ENCODE peak calls at places on chromosomes 11 and 22, in four cellular contexts. I, U, D and R are unnamed samples.

GRCh38 chr22:19631899-19632670 is 82.2 kb upstream of the SEPTIN5 start:
- DNase-seq in I (peak), U (no peak), D (no peak), R (no peak)

GRCh38 chr11:5940748-5941147 is 1.3 kb upstream of the OR56A3 start:
- DNase-seq in I (no peak), U (no peak), D (no peak), R (no peak)

GRCh38 chr11:75532200-75532972 is 6.6 kb upstream of the GDPD5 start:
- DNase-seq in I (peak), U (no peak), D (peak), R (peak)

GRCh38 chr22:20105456-20106204 is 10.3 kb upstream of the RANBP1 start:
- DNase-seq in I (no peak), U (no peak), D (peak), R (no peak)

GRCh38 chr11:13104619-13105236 is 95.6 kb downstream of the RASSF10 start:
- DNase-seq in I (no peak), U (no peak), D (no peak), R (no peak)

GRCh38 chr22:46604306-46604690 is 15.9 kb upstream of the GRAMD4 start:
- DNase-seq in I (peak), U (no peak), D (no peak), R (no peak)

GRCh38 chr11:132251095-132251494 is 880.7 kb downstream of the NTM start:
- DNase-seq in I (no peak), U (no peak), D (no peak), R (no peak)

GRCh38 chr11:3949132-3949531 is 93.7 kb downstream of the STIM1 start:
- DNase-seq in I (peak), U (no peak), D (no peak), R (no peak)

GRCh38 chr11:59182457-59183151 is 10.7 kb downstream of the DTX4 start:
- DNase-seq in I (peak), U (no peak), D (peak), R (no peak)

GRCh38 chr11:76787911-76788596 is 4.9 kb downstream of the TSKU start:
- DNase-seq in I (peak), U (no peak), D (no peak), R (no peak)

GRCh38 chr11:125075900-125076317 is 12.8 kb downstream of the SLC37A2 start:
- DNase-seq in I (no peak), U (no peak), D (no peak), R (no peak)

GRCh38 chr11:123640677-123641494 is 13.5 kb downstream of the SCN3B start:
- DNase-seq in I (peak), U (no peak), D (peak), R (no peak)

GRCh38 chr11:69234171-69234570 is 59.8 kb upstream of the MYEOV start:
- DNase-seq in I (peak), U (no peak), D (no peak), R (no peak)

GRCh38 chr11:8925711-8926110 is 7.0 kb downstream of the C11orf16 start:
- DNase-seq in I (no peak), U (no peak), D (no peak), R (no peak)

GRCh38 chr11:59199546-59200420 is 12.9 kb downstream of the MPEG1 start:
- DNase-seq in I (no peak), U (no peak), D (no peak), R (no peak)

GRCh38 chr11:28743101-28743550 is 634.9 kb downstream of the METTL15 start:
- DNase-seq in I (no peak), U (no peak), D (no peak), R (no peak)

GRCh38 chr11:107821199-107821926 is 37.2 kb downstream of the SLC35F2 start:
- DNase-seq in I (no peak), U (no peak), D (no peak), R (no peak)

GRCh38 chr11:58513747-58514367 is 6.0 kb upstream of the OR5B21 start:
- DNase-seq in I (peak), U (no peak), D (no peak), R (no peak)

GRCh38 chr11:107928767-107929507 is 689 bp downstream of the RAB39A start:
- DNase-seq in I (peak), U (no peak), D (no peak), R (no peak)

GRCh38 chr11:62552465-62552782 is 5.8 kb upstream of the AHNAK start:
- DNase-seq in I (no peak), U (no peak), D (no peak), R (no peak)

GRCh38 chr11:20668844-20669832 is at the start of gene NELL1:
- DNase-seq in I (no peak), U (no peak), D (no peak), R (no peak)

GRCh38 chr11:5712507-5712906 is 22.9 kb downstream of the TRIM22 start:
- DNase-seq in I (no peak), U (no peak), D (no peak), R (no peak)

GRCh38 chr11:68045900-68046299 is 7.1 kb downstream of the TCIRG1 start:
- DNase-seq in I (no peak), U (no peak), D (peak), R (no peak)

GRCh38 chr11:69044111-69045013 is 4.4 kb upstream of the TPCN2 start:
- DNase-seq in I (peak), U (no peak), D (peak), R (peak)

GRCh38 chr11:65613091-65613928 is 711 bp downstream of the MAP3K11 start:
- DNase-seq in I (peak), U (no peak), D (peak), R (no peak)

GRCh38 chr22:45915151-45915550 is 61.8 kb downstream of the WNT7B start:
- DNase-seq in I (no peak), U (no peak), D (peak), R (no peak)

GRCh38 chr22:41902932-41903421 is 11.9 kb downstream of the SHISA8 start:
- DNase-seq in I (no peak), U (no peak), D (peak), R (no peak)

GRCh38 chr22:29375436-29376076 is 12.8 kb downstream of the AP1B1 start:
- DNase-seq in I (no peak), U (no peak), D (no peak), R (no peak)

DNA sequence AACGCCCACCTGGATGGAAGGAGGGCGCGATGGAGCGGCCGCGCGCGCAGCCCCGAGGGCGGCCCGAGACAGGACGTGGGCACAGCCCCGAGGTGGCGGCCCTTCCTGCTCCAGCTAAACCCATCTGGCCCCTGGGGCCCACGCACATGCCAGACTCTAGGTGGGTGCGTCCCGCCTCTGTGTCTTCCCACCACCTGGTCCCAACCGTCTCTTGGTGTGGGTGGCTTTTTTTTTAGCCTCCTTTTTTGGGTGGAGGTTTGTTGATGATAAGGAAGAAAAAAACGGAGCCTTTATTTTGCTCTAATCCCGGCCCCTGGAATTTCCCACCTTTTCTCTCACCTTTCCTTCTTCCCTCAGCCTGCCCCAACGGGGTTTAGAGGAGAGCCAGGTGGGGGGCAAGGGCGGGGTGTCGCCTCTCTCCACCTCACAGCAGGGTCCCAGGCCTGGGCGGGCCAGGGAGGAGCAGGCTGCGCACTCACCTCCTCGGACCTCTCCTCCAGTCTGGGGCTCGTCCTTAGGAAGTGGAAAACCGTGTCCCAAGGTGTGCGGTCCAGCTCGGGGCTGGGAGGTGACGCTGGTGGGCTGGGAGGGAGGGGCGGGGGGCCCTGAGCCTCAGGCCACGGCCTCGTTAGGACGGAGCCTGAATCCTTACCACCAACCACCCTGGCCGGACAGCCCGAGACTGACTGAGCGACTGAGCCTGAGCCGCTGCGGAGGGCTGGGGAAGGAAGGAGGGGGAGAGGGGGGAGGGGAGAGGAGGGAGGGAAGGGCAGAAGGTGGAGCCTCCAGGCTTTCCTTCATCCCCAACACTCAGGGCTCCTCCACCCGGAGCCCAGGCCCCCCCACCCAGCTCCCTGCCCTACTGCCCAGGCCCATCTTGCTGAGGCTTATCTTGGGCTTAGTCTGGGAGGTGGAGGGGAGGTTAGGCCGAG is at the start of gene SOX10:
- DNase-seq in I (no peak), U (no peak), D (no peak), R (no peak)
- TF ChIP-seq CTCF in I (no peak), U (no peak), D (no peak), R (no peak)

GRCh38 chr11:33258631-33259184 is 1.5 kb downstream of the HIPK3 start:
- DNase-seq in I (no peak), U (no peak), D (no peak), R (no peak)

GRCh38 chr11:33257897-33258630 is 883 bp downstream of the HIPK3 start:
- DNase-seq in I (peak), U (peak), D (peak), R (peak)

GRCh38 chr11:33256808-33257159 is 397 bp upstream of the HIPK3 start:
- DNase-seq in I (no peak), U (no peak), D (no peak), R (no peak)

GRCh38 chr11:33256031-33256807 is 962 bp upstream of the HIPK3 start:
- DNase-seq in I (no peak), U (no peak), D (no peak), R (no peak)

DNA sequence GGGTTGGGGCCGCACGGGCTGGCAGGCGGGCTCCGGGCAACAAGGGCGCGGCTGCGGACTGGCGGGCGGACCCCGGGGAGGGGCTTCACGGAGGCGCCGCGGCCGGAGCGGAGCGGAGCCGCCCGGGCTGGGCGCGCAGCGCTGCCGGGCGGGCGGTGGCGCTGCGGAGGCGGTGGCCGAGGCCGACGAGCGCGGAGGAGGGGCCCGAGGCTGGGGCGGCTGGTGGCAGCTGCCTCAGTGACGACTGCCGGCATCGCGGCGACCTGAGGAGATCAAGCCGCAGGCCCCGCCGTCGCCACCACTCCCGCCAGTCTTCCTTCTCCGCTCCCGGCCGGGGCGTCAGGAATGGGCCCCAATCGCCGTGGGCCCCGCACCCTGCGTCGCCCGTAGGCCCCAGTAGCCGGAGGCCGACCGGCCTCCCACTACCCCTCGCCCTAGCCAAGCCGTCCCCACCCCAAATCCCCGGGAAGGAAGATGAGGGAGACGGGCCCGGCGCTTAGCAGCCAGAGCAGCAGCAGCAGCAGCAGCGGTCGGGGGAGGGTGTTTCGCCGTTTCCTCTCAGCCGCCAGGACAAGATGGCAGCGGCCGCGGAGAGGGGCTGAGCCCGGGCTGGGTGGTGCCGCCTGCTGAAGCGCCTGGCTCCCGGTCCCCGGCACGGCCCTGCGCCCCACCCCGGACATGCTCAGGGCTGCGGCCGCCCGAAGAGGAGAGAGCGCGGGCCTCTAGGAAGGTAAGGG is at the start of gene HIPK3:
- DNase-seq in I (peak), U (peak), D (peak), R (peak)
- TF ChIP-seq CTCF in I (peak), U (no peak), D (no peak), R (no peak)

GRCh38 chr11:90294091-90294490 is 71.2 kb upstream of the CHORDC1 start:
- DNase-seq in I (no peak), U (no peak), D (no peak), R (no peak)

GRCh38 chr11:90286640-90287039 is 63.8 kb upstream of the CHORDC1 start:
- DNase-seq in I (no peak), U (no peak), D (no peak), R (no peak)

GRCh38 chr11:90288207-90288821 is 65.5 kb upstream of the CHORDC1 start:
- DNase-seq in I (no peak), U (no peak), D (no peak), R (no peak)
- TF ChIP-seq CTCF in I (peak), U (peak), D (no peak), R (no peak)

GRCh38 chr11:72786305-72787261 is 7.3 kb downstream of the STARD10 start:
- DNase-seq in I (peak), U (no peak), D (no peak), R (no peak)

GRCh38 chr11:72784662-72785061 is 9.2 kb downstream of the STARD10 start:
- DNase-seq in I (no peak), U (no peak), D (no peak), R (no peak)

GRCh38 chr11:72788250-72788649 is 5.6 kb downstream of the STARD10 start:
- DNase-seq in I (no peak), U (no peak), D (no peak), R (no peak)

GRCh38 chr11:72789493-72790131 is 4.2 kb downstream of the STARD10 start:
- DNase-seq in I (no peak), U (no peak), D (no peak), R (no peak)

GRCh38 chr11:72787262-72788104 is 6.4 kb downstream of the STARD10 start:
- DNase-seq in I (peak), U (no peak), D (peak), R (no peak)
- TF ChIP-seq CTCF in I (peak), U (no peak), D (no peak), R (no peak)

DNA sequence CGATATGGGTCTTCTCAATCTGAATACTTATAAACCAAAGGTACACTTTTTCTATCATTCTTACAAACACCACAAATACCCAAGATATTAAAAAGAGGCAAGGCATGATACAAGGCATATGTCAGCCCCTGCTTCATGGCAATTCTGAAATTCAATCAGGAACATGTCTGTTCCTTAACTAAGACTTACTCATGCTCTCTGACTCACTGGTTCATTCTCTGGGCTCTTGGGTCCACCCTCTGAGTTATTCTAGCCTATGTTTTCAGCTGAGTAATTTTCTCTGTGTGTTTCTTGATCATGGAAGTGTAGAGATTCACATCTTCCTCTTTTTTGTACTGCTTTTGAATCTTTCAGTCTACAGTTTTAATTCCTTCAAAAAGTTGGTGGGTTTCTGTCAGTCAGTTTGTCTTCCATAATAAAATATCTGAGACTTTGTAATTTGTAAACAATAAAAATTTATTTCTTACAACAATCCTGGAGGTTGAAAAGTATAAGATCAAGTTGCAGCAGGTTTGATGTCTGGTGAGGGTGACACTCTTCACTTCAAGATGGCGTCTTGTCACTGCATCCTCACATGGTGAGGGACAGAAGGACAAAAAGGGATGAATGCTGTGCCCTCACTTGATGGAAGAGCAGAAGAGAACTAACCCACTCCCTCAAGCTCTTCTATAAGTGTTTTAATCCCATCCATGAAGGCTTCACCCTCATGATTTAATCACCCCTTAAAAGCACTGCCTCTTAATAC is 211.7 kb downstream of the FAM76B start:
- DNase-seq in I (no peak), U (no peak), D (no peak), R (no peak)
- TF ChIP-seq CTCF in I (no peak), U (no peak), D (no peak), R (no peak)